ENCODE peak calls at places on chromosomes 1 and 21, in five cellular contexts. A, K, C, F and J are unnamed samples.
A peak's percentile ranks its signal among the peaks of the same experiment; 100 is the strongest.

GRCh38 chr1:3120994-3121393 is 52.0 kb downstream of the PRDM16 start:
- DNase-seq in A (no peak), K (no peak), C (no peak), F (no peak), J (no peak)

GRCh38 chr1:160548183-160548582 is 25.1 kb upstream of the SLAMF6 start:
- DNase-seq in A (no peak), K (no peak), C (no peak), F (no peak), J (no peak)

GRCh38 chr1:202861420-202862121 is 27.4 kb downstream of the RABIF start:
- DNase-seq in A (no peak), K (peak; percentile 90), C (peak; percentile 94), F (peak; percentile 72), J (peak; percentile 21)

GRCh38 chr1:87149166-87150065 is 179.3 kb upstream of the LMO4 start:
- DNase-seq in A (no peak), K (no peak), C (peak; percentile 30), F (peak; percentile 39), J (no peak)

GRCh38 chr1:108747128-108747827 is 804 bp downstream of the STXBP3 start:
- DNase-seq in A (peak; percentile 62), K (peak; percentile 82), C (peak; percentile 84), F (peak; percentile 73), J (no peak)

GRCh38 chr1:181089777-181090505 is 1.4 kb downstream of the IER5 start:
- DNase-seq in A (peak; percentile 76), K (peak; percentile 63), C (peak; percentile 82), F (peak; percentile 76), J (peak; percentile 48)

GRCh38 chr1:119071321-119071720 is 69.1 kb downstream of the WARS2 start:
- DNase-seq in A (no peak), K (no peak), C (no peak), F (no peak), J (no peak)

GRCh38 chr1:116416854-116417513 is 43.9 kb downstream of the ATP1A1 start:
- DNase-seq in A (peak; percentile 28), K (no peak), C (no peak), F (no peak), J (no peak)

GRCh38 chr1:237799762-237800474 is 90.8 kb downstream of the ZP4 start:
- DNase-seq in A (peak; percentile 79), K (peak; percentile 75), C (peak; percentile 93), F (peak; percentile 23), J (no peak)

GRCh38 chr21:37461494-37461893 is 94.9 kb downstream of the DYRK1A start:
- DNase-seq in A (no peak), K (no peak), C (no peak), F (no peak), J (no peak)

GRCh38 chr1:204304067-204304466 is 55.7 kb downstream of the PLEKHA6 start:
- DNase-seq in A (no peak), K (no peak), C (peak; percentile 98), F (no peak), J (no peak)

GRCh38 chr1:81374481-81374880 is 426.3 kb upstream of the ADGRL2 start:
- DNase-seq in A (no peak), K (no peak), C (no peak), F (no peak), J (no peak)

GRCh38 chr1:84430519-84430918 is 32.2 kb downstream of the DNASE2B start:
- DNase-seq in A (no peak), K (no peak), C (no peak), F (no peak), J (no peak)

GRCh38 chr1:6554907-6555778 is at the start of gene TAS1R1:
- DNase-seq in A (no peak), K (peak; percentile 10), C (no peak), F (no peak), J (no peak)

GRCh38 chr1:181101581-181102226 is 13.2 kb downstream of the IER5 start:
- DNase-seq in A (peak; percentile 33), K (no peak), C (peak; percentile 95), F (peak; percentile 65), J (no peak)

GRCh38 chr1:181112071-181112929 is 23.8 kb downstream of the IER5 start:
- DNase-seq in A (no peak), K (peak; percentile 95), C (peak; percentile 95), F (peak; percentile 100), J (no peak)

GRCh38 chr1:116769561-116769977 is 15.3 kb downstream of the CD2 start:
- DNase-seq in A (peak; percentile 93), K (peak; percentile 29), C (no peak), F (peak; percentile 54), J (peak; percentile 44)

GRCh38 chr21:44089001-44089911 is 17.9 kb upstream of the PWP2 start:
- DNase-seq in A (no peak), K (peak; percentile 39), C (no peak), F (no peak), J (peak; percentile 76)

GRCh38 chr1:218250492-218250891 is 34.6 kb upstream of the RRP15 start:
- DNase-seq in A (no peak), K (no peak), C (peak; percentile 10), F (no peak), J (no peak)

GRCh38 chr21:44434568-44434925 is 20.8 kb upstream of the LRRC3 start:
- DNase-seq in A (no peak), K (no peak), C (no peak), F (no peak), J (no peak)

GRCh38 chr1:24932284-24932683 is 2.2 kb upstream of the RUNX3 start:
- DNase-seq in A (peak; percentile 37), K (no peak), C (peak; percentile 52), F (no peak), J (peak; percentile 50)

GRCh38 chr1:228190778-228191177 is 17.1 kb upstream of the OBSCN start:
- DNase-seq in A (no peak), K (no peak), C (no peak), F (no peak), J (no peak)

GRCh38 chr21:33801424-33802405 is 113.9 kb downstream of the ATP5PO start:
- DNase-seq in A (peak; percentile 39), K (peak; percentile 49), C (peak; percentile 39), F (peak; percentile 99), J (no peak)

GRCh38 chr21:26070822-26071425 is 99.6 kb downstream of the APP start:
- DNase-seq in A (peak; percentile 21), K (peak; percentile 15), C (peak; percentile 76), F (peak; percentile 29), J (peak; percentile 28)

GRCh38 chr1:163609858-163610257 is 288.1 kb downstream of the NUF2 start:
- DNase-seq in A (no peak), K (no peak), C (no peak), F (no peak), J (no peak)

GRCh38 chr1:233668725-233669294 is 54.9 kb downstream of the KCNK1 start:
- DNase-seq in A (no peak), K (peak; percentile 24), C (no peak), F (peak; percentile 92), J (no peak)

GRCh38 chr1:19735419-19736127 is 64.1 kb downstream of the TMCO4 start:
- DNase-seq in A (no peak), K (peak; percentile 79), C (no peak), F (no peak), J (no peak)

DNA sequence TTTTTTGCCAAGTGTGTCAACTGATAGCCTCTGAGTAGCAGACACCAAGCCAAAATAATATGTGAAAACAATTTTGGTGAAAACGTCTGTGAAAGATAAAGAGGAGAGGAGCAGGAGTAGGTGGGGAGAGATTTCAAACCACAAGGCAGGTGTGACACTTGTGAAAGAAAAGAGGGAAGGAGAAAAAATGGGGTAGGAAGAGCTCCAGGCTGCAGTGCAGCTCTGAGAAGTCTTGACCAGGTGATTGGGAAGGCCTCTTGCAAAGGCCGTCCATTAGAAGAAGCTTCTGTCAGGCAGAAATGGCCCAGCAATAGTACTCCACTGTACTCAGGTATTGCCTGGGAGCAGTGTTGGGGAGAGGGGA is 10.6 kb upstream of the RAVER2 start:
- DNase-seq in A (no peak), K (no peak), C (no peak), F (no peak), J (no peak)
- H3K4me3 ChIP-seq in A (no peak overlapping the region), K (no peak overlapping the region), C (no peak overlapping the region), F (no peak overlapping the region), J (no peak overlapping the region)

GRCh38 chr1:162230096-162230495 is 146.6 kb downstream of the SPATA46 start:
- DNase-seq in A (no peak), K (peak; percentile 62), C (peak; percentile 87), F (peak; percentile 37), J (no peak)
- H3K4me3 ChIP-seq in A (no peak overlapping the region), K (no peak overlapping the region), C (no peak overlapping the region), F (no peak overlapping the region), J (no peak overlapping the region)

GRCh38 chr1:110756506-110756905 is 81.8 kb upstream of the KCNA3 start:
- DNase-seq in A (no peak), K (no peak), C (no peak), F (no peak), J (no peak)
- H3K4me3 ChIP-seq in A (no peak overlapping the region), K (no peak overlapping the region), C (no peak overlapping the region), F (no peak overlapping the region), J (no peak overlapping the region)

GRCh38 chr1:15698201-15698600 is 14.1 kb downstream of the PLEKHM2 start:
- DNase-seq in A (no peak), K (no peak), C (no peak), F (no peak), J (no peak)
- H3K4me3 ChIP-seq in A (no peak overlapping the region), K (no peak overlapping the region), C (no peak overlapping the region), F (no peak overlapping the region), J (no peak overlapping the region)

GRCh38 chr21:46320331-46320801 is 3.3 kb downstream of the C21orf58 start:
- DNase-seq in A (no peak), K (no peak), C (no peak), F (no peak), J (no peak)
- H3K4me3 ChIP-seq in A (no peak overlapping the region), K (no peak overlapping the region), C (no peak overlapping the region), F (no peak overlapping the region), J (no peak overlapping the region)

DNA sequence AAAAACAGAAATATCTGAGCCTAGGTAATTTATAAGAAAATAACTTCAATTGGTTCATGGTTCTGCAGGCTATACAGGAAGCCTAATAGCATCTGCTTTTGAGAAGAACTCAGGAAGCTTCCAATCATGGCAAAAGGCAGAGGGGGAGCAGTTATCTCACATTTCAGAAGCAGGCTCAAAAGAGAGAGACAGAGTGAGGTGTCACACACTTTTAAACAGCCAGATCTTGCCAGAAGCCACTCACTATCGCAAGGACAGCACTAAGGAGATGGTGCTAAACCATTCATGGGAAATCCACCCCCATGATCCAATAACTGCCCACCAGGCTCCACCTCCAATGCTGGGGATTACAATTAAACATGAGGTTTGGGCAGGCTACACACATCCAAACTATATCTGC is 25.5 kb downstream of the RGS18 start:
- DNase-seq in A (no peak), K (no peak), C (peak; percentile 32), F (no peak), J (no peak)
- H3K4me3 ChIP-seq in A (no peak overlapping the region), K (no peak overlapping the region), C (no peak overlapping the region), F (no peak overlapping the region), J (no peak overlapping the region)

DNA sequence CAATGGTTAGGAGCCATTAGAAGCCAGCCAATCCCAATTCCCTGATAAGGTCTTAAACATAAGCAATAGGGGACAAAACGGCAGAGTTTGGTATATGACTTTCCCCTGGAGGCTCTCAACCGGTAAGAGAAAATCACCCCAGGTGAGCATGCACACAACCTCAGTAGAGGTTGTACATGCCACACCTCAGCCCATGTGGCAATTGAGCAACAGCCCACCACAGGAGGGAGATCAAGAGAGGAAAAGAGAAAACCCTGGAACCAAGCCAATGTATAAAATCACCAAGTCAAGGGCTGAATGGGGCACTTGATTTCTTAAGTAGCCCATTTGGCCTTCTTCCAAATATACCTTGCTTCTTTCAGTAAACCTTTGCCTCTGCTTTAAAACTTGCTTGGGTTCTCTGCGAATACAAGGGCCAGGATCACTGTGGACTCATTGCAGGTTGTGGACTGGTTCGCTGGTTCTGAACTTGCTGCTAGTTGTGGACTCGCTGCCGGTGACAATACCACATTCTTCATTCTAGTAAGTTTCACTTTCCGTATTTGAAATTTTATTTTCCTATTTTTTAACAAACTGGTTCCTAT is 1813.9 kb downstream of the PLA2G4A start:
- DNase-seq in A (no peak), K (no peak), C (no peak), F (peak; percentile 2), J (no peak)
- H3K4me3 ChIP-seq in A (no peak overlapping the region), K (no peak overlapping the region), C (no peak overlapping the region), F (no peak overlapping the region), J (no peak overlapping the region)